ENCODE peak calls at places on chromosomes 13 and 19, in seven cellular contexts. One of them, this sample, is unnamed.

GRCh38 chr13:98174995-98175394 is 2.1 kb downstream of the RNF113B start:
- DNase-seq in H1: no peak
- DNase-seq in HCT116: no peak
- DNase-seq in HepG2: no peak
- DNase-seq in IMR-90: peak; percentile 31
- DNase-seq in K562: no peak
- DNase-seq in GM12878: no peak
- DNase-seq in this sample: no peak

GRCh38 chr19:55264531-55264930 is 5.7 kb upstream of the PPP6R1 start:
- DNase-seq in GM12878: no peak
- DNase-seq in HCT116: no peak
- DNase-seq in K562: no peak
- DNase-seq in HepG2: no peak
- DNase-seq in IMR-90: no peak
- DNase-seq in H1: no peak
- DNase-seq in this sample: no peak

GRCh38 chr13:32829676-32830091 is 186.5 kb upstream of the KL start:
- DNase-seq in HepG2: no peak
- DNase-seq in K562: no peak
- DNase-seq in IMR-90: peak; percentile 77
- DNase-seq in GM12878: no peak
- DNase-seq in HCT116: peak; percentile 40
- DNase-seq in H1: peak; percentile 19
- DNase-seq in this sample: peak; percentile 12

GRCh38 chr13:22091971-22092300 is 421.1 kb downstream of the FGF9 start:
- DNase-seq in IMR-90: no peak
- DNase-seq in HCT116: no peak
- DNase-seq in GM12878: no peak
- DNase-seq in H1: no peak
- DNase-seq in K562: no peak
- DNase-seq in HepG2: no peak
- DNase-seq in this sample: no peak

GRCh38 chr13:97944396-97945029 is 9.0 kb upstream of the IPO5 start:
- DNase-seq in IMR-90: peak; percentile 62
- DNase-seq in HCT116: no peak
- DNase-seq in GM12878: no peak
- DNase-seq in K562: no peak
- DNase-seq in H1: no peak
- DNase-seq in HepG2: no peak
- DNase-seq in this sample: no peak

GRCh38 chr13:110380359-110381028 is 73.4 kb downstream of the COL4A2 start:
- DNase-seq in HCT116: no peak
- DNase-seq in IMR-90: peak; percentile 98
- DNase-seq in K562: no peak
- DNase-seq in GM12878: no peak
- DNase-seq in H1: no peak
- DNase-seq in HepG2: no peak
- DNase-seq in this sample: no peak

GRCh38 chr19:38400361-38400760 is 2.5 kb upstream of the FAM98C start:
- DNase-seq in HepG2: no peak
- DNase-seq in K562: no peak
- DNase-seq in IMR-90: no peak
- DNase-seq in HCT116: no peak
- DNase-seq in GM12878: no peak
- DNase-seq in H1: no peak
- DNase-seq in this sample: no peak

GRCh38 chr13:45297456-45298205 is 43.4 kb downstream of the TPT1 start:
- DNase-seq in HCT116: no peak
- DNase-seq in K562: no peak
- DNase-seq in H1: no peak
- DNase-seq in IMR-90: no peak
- DNase-seq in HepG2: no peak
- DNase-seq in GM12878: no peak
- DNase-seq in this sample: no peak

GRCh38 chr19:48117515-48118330 is 7.1 kb upstream of the PLA2G4C start:
- DNase-seq in K562: no peak
- DNase-seq in HepG2: no peak
- DNase-seq in HCT116: no peak
- DNase-seq in IMR-90: no peak
- DNase-seq in H1: no peak
- DNase-seq in GM12878: no peak
- DNase-seq in this sample: no peak

GRCh38 chr19:12689012-12689411 is 1.2 kb downstream of the GNG14 start:
- DNase-seq in GM12878: no peak
- DNase-seq in HCT116: no peak
- DNase-seq in IMR-90: no peak
- DNase-seq in K562: no peak
- DNase-seq in H1: no peak
- DNase-seq in HepG2: no peak
- DNase-seq in this sample: no peak
- TF ChIP-seq CEBPB in GM12878: no peak
- TF ChIP-seq CEBPB in HCT116: no peak
- TF ChIP-seq CEBPB in IMR-90: no peak
- TF ChIP-seq CEBPB in K562: no peak
- TF ChIP-seq CEBPB in H1: no peak
- TF ChIP-seq CEBPB in HepG2: no peak
- TF ChIP-seq CEBPB in this sample: no peak

DNA sequence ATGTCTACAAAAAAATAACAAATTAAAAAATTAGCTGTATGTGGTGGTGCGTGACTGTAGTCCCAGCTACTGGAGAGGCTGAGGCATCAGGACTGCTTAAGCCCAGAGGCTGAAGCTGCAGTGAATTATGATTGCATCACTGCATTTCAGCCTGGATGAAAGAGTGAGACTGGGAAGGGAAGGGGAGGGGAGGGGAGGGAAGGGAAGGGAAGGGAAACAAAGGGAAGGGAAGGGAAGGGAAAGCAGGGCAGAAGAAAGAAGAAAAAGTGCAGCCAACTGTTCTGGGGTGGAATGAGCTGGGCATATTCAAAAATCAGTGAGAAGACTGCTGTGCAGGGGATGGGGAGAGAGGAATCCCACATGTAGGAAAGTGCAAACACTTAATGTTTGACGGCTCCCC is 905.5 kb downstream of the UQCRFS1 start:
- DNase-seq in HepG2: no peak
- DNase-seq in IMR-90: no peak
- DNase-seq in K562: no peak
- DNase-seq in HCT116: no peak
- DNase-seq in GM12878: no peak
- DNase-seq in H1: no peak
- DNase-seq in this sample: no peak
- TF ChIP-seq CEBPB in HepG2: no peak
- TF ChIP-seq CEBPB in IMR-90: no peak
- TF ChIP-seq CEBPB in K562: no peak
- TF ChIP-seq CEBPB in HCT116: no peak
- TF ChIP-seq CEBPB in GM12878: no peak
- TF ChIP-seq CEBPB in H1: no peak
- TF ChIP-seq CEBPB in this sample: no peak

GRCh38 chr19:52566588-52566987 is 3.5 kb upstream of the ZNF701 start:
- DNase-seq in HepG2: no peak
- DNase-seq in GM12878: no peak
- DNase-seq in HCT116: no peak
- DNase-seq in H1: no peak
- DNase-seq in K562: no peak
- DNase-seq in IMR-90: peak; percentile 84
- DNase-seq in this sample: no peak
- TF ChIP-seq CEBPB in HepG2: no peak
- TF ChIP-seq CEBPB in GM12878: no peak
- TF ChIP-seq CEBPB in HCT116: no peak
- TF ChIP-seq CEBPB in H1: no peak
- TF ChIP-seq CEBPB in K562: no peak
- TF ChIP-seq CEBPB in IMR-90: peak; percentile 43
- TF ChIP-seq CEBPB in this sample: no peak

DNA sequence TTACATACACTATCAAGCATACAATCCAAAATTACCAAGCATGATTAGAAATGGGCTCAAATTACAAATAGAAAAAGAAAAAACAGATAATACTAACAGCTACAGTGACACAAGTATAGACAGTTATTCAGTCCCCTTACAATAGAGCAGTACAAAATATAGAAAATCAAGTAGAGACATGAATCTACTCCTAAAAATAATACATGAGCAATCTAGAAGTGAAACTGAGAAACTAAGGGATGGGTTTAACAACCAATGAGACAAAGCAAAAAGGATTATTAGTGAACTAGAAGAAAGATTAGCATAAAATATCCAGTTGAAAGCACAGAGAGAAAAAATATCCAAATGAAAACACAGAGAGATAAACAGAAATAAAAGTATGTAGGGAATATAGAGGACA is 426.7 kb downstream of the TBC1D4 start:
- DNase-seq in H1: no peak
- DNase-seq in IMR-90: no peak
- DNase-seq in HCT116: no peak
- DNase-seq in K562: no peak
- DNase-seq in GM12878: no peak
- DNase-seq in HepG2: no peak
- DNase-seq in this sample: no peak
- TF ChIP-seq CEBPB in H1: no peak
- TF ChIP-seq CEBPB in IMR-90: no peak
- TF ChIP-seq CEBPB in HCT116: no peak
- TF ChIP-seq CEBPB in K562: no peak
- TF ChIP-seq CEBPB in GM12878: no peak
- TF ChIP-seq CEBPB in HepG2: no peak
- TF ChIP-seq CEBPB in this sample: no peak

DNA sequence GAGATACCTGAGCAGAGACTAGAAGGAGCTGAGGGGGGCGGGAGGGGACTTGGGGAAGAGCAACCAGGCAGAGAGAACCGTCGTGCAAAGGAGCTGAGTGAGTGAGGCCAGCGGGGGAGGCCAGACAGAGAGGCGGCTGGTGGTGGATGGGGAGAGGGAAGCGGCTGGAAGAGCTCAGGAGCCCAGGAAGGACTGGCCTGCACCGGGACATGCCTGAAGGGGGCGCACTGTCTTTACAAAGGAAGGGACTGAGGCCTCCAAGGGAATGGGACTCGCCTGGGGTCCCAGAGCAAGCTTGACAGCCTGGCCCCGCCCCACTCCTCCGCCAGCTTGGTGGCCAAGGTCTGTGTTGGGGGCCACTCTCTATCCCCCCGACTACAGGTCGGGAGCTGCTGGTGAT is 14.9 kb downstream of the ONECUT3 start:
- DNase-seq in K562: peak; percentile 65
- DNase-seq in IMR-90: no peak
- DNase-seq in HCT116: no peak
- DNase-seq in H1: no peak
- DNase-seq in HepG2: peak; percentile 16
- DNase-seq in GM12878: no peak
- DNase-seq in this sample: no peak
- TF ChIP-seq CEBPB in K562: no peak
- TF ChIP-seq CEBPB in IMR-90: no peak
- TF ChIP-seq CEBPB in HCT116: no peak
- TF ChIP-seq CEBPB in H1: no peak
- TF ChIP-seq CEBPB in HepG2: no peak
- TF ChIP-seq CEBPB in GM12878: no peak
- TF ChIP-seq CEBPB in this sample: no peak

This sample was measured in A549.